ENCODE peak calls at places on chromosome 5, in nine cellular contexts. One of them, this sample, is unnamed.

GRCh38 chr5:127936439-127936972 is 147.1 kb upstream of the SLC12A2 start:
- DNase-seq in stimulated activated CD8-positive, alpha-beta memory T cell treated with anti-CD3 and anti-CD28 coated beads, Interleukin-12 subunit alpha, Interleukin-12 subunit beta, amount 100 ng/mL, for 4 hours: no peak
- DNase-seq in spleen: no peak
- DNase-seq in activated CD4-positive, alpha-beta T cell treated with anti-CD3 and anti-CD28 coated beads for 1 hour: no peak
- DNase-seq in GM23248: no peak
- DNase-seq in HTR-8/SVneo: no peak
- DNase-seq in anterior cingulate cortex: no peak
- DNase-seq in nephron progenitor cell: no peak
- DNase-seq in Peyer's patch: no peak
- DNase-seq in this sample: no peak

GRCh38 chr5:452856-453710 is 10.1 kb downstream of the EXOC3 start:
- DNase-seq in Peyer's patch: peak; percentile 47
- DNase-seq in nephron progenitor cell: no peak
- DNase-seq in anterior cingulate cortex: no peak
- DNase-seq in activated CD4-positive, alpha-beta T cell treated with anti-CD3 and anti-CD28 coated beads for 1 hour: no peak
- DNase-seq in stimulated activated CD8-positive, alpha-beta memory T cell treated with anti-CD3 and anti-CD28 coated beads, Interleukin-12 subunit alpha, Interleukin-12 subunit beta, amount 100 ng/mL, for 4 hours: no peak
- DNase-seq in GM23248: no peak
- DNase-seq in spleen: peak; percentile 59
- DNase-seq in HTR-8/SVneo: no peak
- DNase-seq in this sample: no peak

GRCh38 chr5:7837401-7837800 is 13.5 kb downstream of the CFAP90 start:
- DNase-seq in spleen: no peak
- DNase-seq in GM23248: no peak
- DNase-seq in activated CD4-positive, alpha-beta T cell treated with anti-CD3 and anti-CD28 coated beads for 1 hour: no peak
- DNase-seq in nephron progenitor cell: no peak
- DNase-seq in HTR-8/SVneo: no peak
- DNase-seq in anterior cingulate cortex: no peak
- DNase-seq in stimulated activated CD8-positive, alpha-beta memory T cell treated with anti-CD3 and anti-CD28 coated beads, Interleukin-12 subunit alpha, Interleukin-12 subunit beta, amount 100 ng/mL, for 4 hours: no peak
- DNase-seq in Peyer's patch: no peak
- DNase-seq in this sample: no peak

GRCh38 chr5:116225318-116225717 is 140.5 kb downstream of the COMMD10 start:
- DNase-seq in activated CD4-positive, alpha-beta T cell treated with anti-CD3 and anti-CD28 coated beads for 1 hour: no peak
- DNase-seq in spleen: no peak
- DNase-seq in Peyer's patch: no peak
- DNase-seq in nephron progenitor cell: no peak
- DNase-seq in HTR-8/SVneo: no peak
- DNase-seq in GM23248: no peak
- DNase-seq in anterior cingulate cortex: no peak
- DNase-seq in stimulated activated CD8-positive, alpha-beta memory T cell treated with anti-CD3 and anti-CD28 coated beads, Interleukin-12 subunit alpha, Interleukin-12 subunit beta, amount 100 ng/mL, for 4 hours: no peak
- DNase-seq in this sample: no peak

GRCh38 chr5:80141147-80141671 is 106.1 kb downstream of the THBS4 start:
- DNase-seq in Peyer's patch: peak; percentile 72
- DNase-seq in GM23248: peak; percentile 55
- DNase-seq in activated CD4-positive, alpha-beta T cell treated with anti-CD3 and anti-CD28 coated beads for 1 hour: no peak
- DNase-seq in anterior cingulate cortex: no peak
- DNase-seq in HTR-8/SVneo: no peak
- DNase-seq in nephron progenitor cell: peak; percentile 46
- DNase-seq in stimulated activated CD8-positive, alpha-beta memory T cell treated with anti-CD3 and anti-CD28 coated beads, Interleukin-12 subunit alpha, Interleukin-12 subunit beta, amount 100 ng/mL, for 4 hours: no peak
- DNase-seq in spleen: peak; percentile 87
- DNase-seq in this sample: no peak

GRCh38 chr5:157137691-157138090 is 5.0 kb downstream of the MED7 start:
- DNase-seq in GM23248: peak; percentile 44
- DNase-seq in nephron progenitor cell: no peak
- DNase-seq in Peyer's patch: no peak
- DNase-seq in HTR-8/SVneo: no peak
- DNase-seq in anterior cingulate cortex: no peak
- DNase-seq in spleen: no peak
- DNase-seq in stimulated activated CD8-positive, alpha-beta memory T cell treated with anti-CD3 and anti-CD28 coated beads, Interleukin-12 subunit alpha, Interleukin-12 subunit beta, amount 100 ng/mL, for 4 hours: no peak
- DNase-seq in activated CD4-positive, alpha-beta T cell treated with anti-CD3 and anti-CD28 coated beads for 1 hour: no peak
- DNase-seq in this sample: no peak

GRCh38 chr5:2075365-2075764 is 192.6 kb upstream of the IRX4 start:
- DNase-seq in HTR-8/SVneo: no peak
- DNase-seq in GM23248: no peak
- DNase-seq in spleen: no peak
- DNase-seq in nephron progenitor cell: no peak
- DNase-seq in activated CD4-positive, alpha-beta T cell treated with anti-CD3 and anti-CD28 coated beads for 1 hour: no peak
- DNase-seq in anterior cingulate cortex: no peak
- DNase-seq in Peyer's patch: no peak
- DNase-seq in stimulated activated CD8-positive, alpha-beta memory T cell treated with anti-CD3 and anti-CD28 coated beads, Interleukin-12 subunit alpha, Interleukin-12 subunit beta, amount 100 ng/mL, for 4 hours: no peak
- DNase-seq in this sample: no peak

GRCh38 chr5:28398185-28398584 is 1359.8 kb upstream of the CDH9 start:
- DNase-seq in GM23248: no peak
- DNase-seq in nephron progenitor cell: no peak
- DNase-seq in activated CD4-positive, alpha-beta T cell treated with anti-CD3 and anti-CD28 coated beads for 1 hour: no peak
- DNase-seq in anterior cingulate cortex: no peak
- DNase-seq in Peyer's patch: no peak
- DNase-seq in HTR-8/SVneo: no peak
- DNase-seq in spleen: no peak
- DNase-seq in stimulated activated CD8-positive, alpha-beta memory T cell treated with anti-CD3 and anti-CD28 coated beads, Interleukin-12 subunit alpha, Interleukin-12 subunit beta, amount 100 ng/mL, for 4 hours: no peak
- DNase-seq in this sample: no peak

GRCh38 chr5:95720094-95720793 is 10.9 kb upstream of the RHOBTB3 start:
- DNase-seq in HTR-8/SVneo: no peak
- DNase-seq in activated CD4-positive, alpha-beta T cell treated with anti-CD3 and anti-CD28 coated beads for 1 hour: no peak
- DNase-seq in GM23248: peak; percentile 19
- DNase-seq in stimulated activated CD8-positive, alpha-beta memory T cell treated with anti-CD3 and anti-CD28 coated beads, Interleukin-12 subunit alpha, Interleukin-12 subunit beta, amount 100 ng/mL, for 4 hours: no peak
- DNase-seq in anterior cingulate cortex: no peak
- DNase-seq in spleen: no peak
- DNase-seq in nephron progenitor cell: no peak
- DNase-seq in Peyer's patch: no peak
- DNase-seq in this sample: no peak

GRCh38 chr5:160959804-160960203 is 107.8 kb upstream of the ATP10B start:
- DNase-seq in spleen: no peak
- DNase-seq in HTR-8/SVneo: no peak
- DNase-seq in nephron progenitor cell: no peak
- DNase-seq in GM23248: no peak
- DNase-seq in stimulated activated CD8-positive, alpha-beta memory T cell treated with anti-CD3 and anti-CD28 coated beads, Interleukin-12 subunit alpha, Interleukin-12 subunit beta, amount 100 ng/mL, for 4 hours: no peak
- DNase-seq in activated CD4-positive, alpha-beta T cell treated with anti-CD3 and anti-CD28 coated beads for 1 hour: no peak
- DNase-seq in anterior cingulate cortex: no peak
- DNase-seq in Peyer's patch: peak; percentile 60
- DNase-seq in this sample: no peak

GRCh38 chr5:175889910-175890684 is 18.7 kb downstream of the CPLX2 start:
- DNase-seq in anterior cingulate cortex: no peak
- DNase-seq in stimulated activated CD8-positive, alpha-beta memory T cell treated with anti-CD3 and anti-CD28 coated beads, Interleukin-12 subunit alpha, Interleukin-12 subunit beta, amount 100 ng/mL, for 4 hours: no peak
- DNase-seq in spleen: no peak
- DNase-seq in nephron progenitor cell: no peak
- DNase-seq in HTR-8/SVneo: no peak
- DNase-seq in GM23248: no peak
- DNase-seq in activated CD4-positive, alpha-beta T cell treated with anti-CD3 and anti-CD28 coated beads for 1 hour: no peak
- DNase-seq in Peyer's patch: no peak
- DNase-seq in this sample: peak; percentile 65

GRCh38 chr5:11130111-11130510 is 369.1 kb upstream of the DAP start:
- DNase-seq in HTR-8/SVneo: no peak
- DNase-seq in stimulated activated CD8-positive, alpha-beta memory T cell treated with anti-CD3 and anti-CD28 coated beads, Interleukin-12 subunit alpha, Interleukin-12 subunit beta, amount 100 ng/mL, for 4 hours: no peak
- DNase-seq in activated CD4-positive, alpha-beta T cell treated with anti-CD3 and anti-CD28 coated beads for 1 hour: no peak
- DNase-seq in Peyer's patch: no peak
- DNase-seq in GM23248: no peak
- DNase-seq in spleen: no peak
- DNase-seq in nephron progenitor cell: no peak
- DNase-seq in anterior cingulate cortex: no peak
- DNase-seq in this sample: no peak

GRCh38 chr5:91382530-91383026 is 539 bp downstream of the ARRDC3 start:
- DNase-seq in activated CD4-positive, alpha-beta T cell treated with anti-CD3 and anti-CD28 coated beads for 1 hour: no peak
- DNase-seq in HTR-8/SVneo: no peak
- DNase-seq in stimulated activated CD8-positive, alpha-beta memory T cell treated with anti-CD3 and anti-CD28 coated beads, Interleukin-12 subunit alpha, Interleukin-12 subunit beta, amount 100 ng/mL, for 4 hours: no peak
- DNase-seq in nephron progenitor cell: no peak
- DNase-seq in anterior cingulate cortex: no peak
- DNase-seq in GM23248: peak; percentile 72
- DNase-seq in spleen: no peak
- DNase-seq in Peyer's patch: peak; percentile 74
- DNase-seq in this sample: peak; percentile 71

GRCh38 chr5:172911976-172912375 is 47.2 kb upstream of the RPL26L1 start:
- DNase-seq in HTR-8/SVneo: no peak
- DNase-seq in activated CD4-positive, alpha-beta T cell treated with anti-CD3 and anti-CD28 coated beads for 1 hour: no peak
- DNase-seq in GM23248: peak; percentile 45
- DNase-seq in anterior cingulate cortex: no peak
- DNase-seq in Peyer's patch: no peak
- DNase-seq in stimulated activated CD8-positive, alpha-beta memory T cell treated with anti-CD3 and anti-CD28 coated beads, Interleukin-12 subunit alpha, Interleukin-12 subunit beta, amount 100 ng/mL, for 4 hours: no peak
- DNase-seq in spleen: no peak
- DNase-seq in nephron progenitor cell: no peak
- DNase-seq in this sample: no peak

GRCh38 chr5:168893231-168893630 is 314.1 kb upstream of the PANK3 start:
- DNase-seq in Peyer's patch: no peak
- DNase-seq in spleen: no peak
- DNase-seq in stimulated activated CD8-positive, alpha-beta memory T cell treated with anti-CD3 and anti-CD28 coated beads, Interleukin-12 subunit alpha, Interleukin-12 subunit beta, amount 100 ng/mL, for 4 hours: no peak
- DNase-seq in activated CD4-positive, alpha-beta T cell treated with anti-CD3 and anti-CD28 coated beads for 1 hour: no peak
- DNase-seq in anterior cingulate cortex: no peak
- DNase-seq in nephron progenitor cell: no peak
- DNase-seq in HTR-8/SVneo: no peak
- DNase-seq in GM23248: no peak
- DNase-seq in this sample: no peak

GRCh38 chr5:79961731-79962579 is 29.1 kb downstream of the MTX3 start:
- DNase-seq in HTR-8/SVneo: no peak
- DNase-seq in nephron progenitor cell: peak; percentile 7
- DNase-seq in activated CD4-positive, alpha-beta T cell treated with anti-CD3 and anti-CD28 coated beads for 1 hour: no peak
- DNase-seq in anterior cingulate cortex: no peak
- DNase-seq in spleen: no peak
- DNase-seq in stimulated activated CD8-positive, alpha-beta memory T cell treated with anti-CD3 and anti-CD28 coated beads, Interleukin-12 subunit alpha, Interleukin-12 subunit beta, amount 100 ng/mL, for 4 hours: no peak
- DNase-seq in Peyer's patch: no peak
- DNase-seq in GM23248: no peak
- DNase-seq in this sample: no peak

GRCh38 chr5:176748967-176749935 is 61.1 kb upstream of the UNC5A start:
- DNase-seq in stimulated activated CD8-positive, alpha-beta memory T cell treated with anti-CD3 and anti-CD28 coated beads, Interleukin-12 subunit alpha, Interleukin-12 subunit beta, amount 100 ng/mL, for 4 hours: no peak
- DNase-seq in spleen: peak; percentile 44
- DNase-seq in Peyer's patch: peak; percentile 24
- DNase-seq in HTR-8/SVneo: no peak
- DNase-seq in nephron progenitor cell: no peak
- DNase-seq in GM23248: no peak
- DNase-seq in anterior cingulate cortex: no peak
- DNase-seq in activated CD4-positive, alpha-beta T cell treated with anti-CD3 and anti-CD28 coated beads for 1 hour: no peak
- DNase-seq in this sample: no peak

GRCh38 chr5:149671544-149671943 is 58.6 kb upstream of the PPARGC1B start:
- DNase-seq in Peyer's patch: peak; percentile 53
- DNase-seq in GM23248: no peak
- DNase-seq in HTR-8/SVneo: no peak
- DNase-seq in activated CD4-positive, alpha-beta T cell treated with anti-CD3 and anti-CD28 coated beads for 1 hour: no peak
- DNase-seq in stimulated activated CD8-positive, alpha-beta memory T cell treated with anti-CD3 and anti-CD28 coated beads, Interleukin-12 subunit alpha, Interleukin-12 subunit beta, amount 100 ng/mL, for 4 hours: no peak
- DNase-seq in anterior cingulate cortex: no peak
- DNase-seq in spleen: no peak
- DNase-seq in nephron progenitor cell: no peak
- DNase-seq in this sample: peak; percentile 90

GRCh38 chr5:78515665-78516064 is 132.9 kb downstream of the LHFPL2 start:
- DNase-seq in HTR-8/SVneo: no peak
- DNase-seq in anterior cingulate cortex: no peak
- DNase-seq in spleen: no peak
- DNase-seq in nephron progenitor cell: no peak
- DNase-seq in activated CD4-positive, alpha-beta T cell treated with anti-CD3 and anti-CD28 coated beads for 1 hour: no peak
- DNase-seq in Peyer's patch: no peak
- DNase-seq in stimulated activated CD8-positive, alpha-beta memory T cell treated with anti-CD3 and anti-CD28 coated beads, Interleukin-12 subunit alpha, Interleukin-12 subunit beta, amount 100 ng/mL, for 4 hours: no peak
- DNase-seq in GM23248: no peak
- DNase-seq in this sample: no peak

GRCh38 chr5:132087661-132088060 is 14.1 kb downstream of the CSF2 start:
- DNase-seq in stimulated activated CD8-positive, alpha-beta memory T cell treated with anti-CD3 and anti-CD28 coated beads, Interleukin-12 subunit alpha, Interleukin-12 subunit beta, amount 100 ng/mL, for 4 hours: no peak
- DNase-seq in Peyer's patch: no peak
- DNase-seq in HTR-8/SVneo: no peak
- DNase-seq in GM23248: no peak
- DNase-seq in spleen: no peak
- DNase-seq in anterior cingulate cortex: no peak
- DNase-seq in nephron progenitor cell: no peak
- DNase-seq in activated CD4-positive, alpha-beta T cell treated with anti-CD3 and anti-CD28 coated beads for 1 hour: no peak
- DNase-seq in this sample: no peak

GRCh38 chr5:174837919-174838902 is 113.8 kb downstream of the MSX2 start:
- DNase-seq in anterior cingulate cortex: no peak
- DNase-seq in nephron progenitor cell: no peak
- DNase-seq in stimulated activated CD8-positive, alpha-beta memory T cell treated with anti-CD3 and anti-CD28 coated beads, Interleukin-12 subunit alpha, Interleukin-12 subunit beta, amount 100 ng/mL, for 4 hours: no peak
- DNase-seq in HTR-8/SVneo: peak; percentile 36
- DNase-seq in activated CD4-positive, alpha-beta T cell treated with anti-CD3 and anti-CD28 coated beads for 1 hour: no peak
- DNase-seq in GM23248: peak; percentile 94
- DNase-seq in Peyer's patch: no peak
- DNase-seq in spleen: no peak
- DNase-seq in this sample: no peak

GRCh38 chr5:89869346-89869745 is 540.2 kb downstream of the CETN3 start:
- DNase-seq in spleen: no peak
- DNase-seq in stimulated activated CD8-positive, alpha-beta memory T cell treated with anti-CD3 and anti-CD28 coated beads, Interleukin-12 subunit alpha, Interleukin-12 subunit beta, amount 100 ng/mL, for 4 hours: no peak
- DNase-seq in activated CD4-positive, alpha-beta T cell treated with anti-CD3 and anti-CD28 coated beads for 1 hour: no peak
- DNase-seq in anterior cingulate cortex: no peak
- DNase-seq in nephron progenitor cell: no peak
- DNase-seq in HTR-8/SVneo: no peak
- DNase-seq in Peyer's patch: no peak
- DNase-seq in GM23248: no peak
- DNase-seq in this sample: no peak

GRCh38 chr5:35758151-35758724 is 98.5 kb upstream of the IL7R start:
- DNase-seq in nephron progenitor cell: no peak
- DNase-seq in activated CD4-positive, alpha-beta T cell treated with anti-CD3 and anti-CD28 coated beads for 1 hour: no peak
- DNase-seq in stimulated activated CD8-positive, alpha-beta memory T cell treated with anti-CD3 and anti-CD28 coated beads, Interleukin-12 subunit alpha, Interleukin-12 subunit beta, amount 100 ng/mL, for 4 hours: no peak
- DNase-seq in spleen: no peak
- DNase-seq in Peyer's patch: no peak
- DNase-seq in GM23248: no peak
- DNase-seq in HTR-8/SVneo: no peak
- DNase-seq in anterior cingulate cortex: no peak
- DNase-seq in this sample: no peak